ENCODE peak calls at places on chromosomes 5 and 9, in six cellular contexts. T is IMR-90, B is neuronal stem cell, K is mesenchymal stem cell, A is trophoblast cell, N is H1. D is an unnamed sample.
A peak's percentile ranks its signal among the peaks of the same experiment; 100 is the strongest.

GRCh38 chr5:100676807-100677631 is 141.8 kb downstream of the FAM174A start:
- DNase-seq in T (peak; percentile 44), B (no peak), K (no peak), A (no peak), N (no peak), D (no peak)

GRCh38 chr5:79703381-79703645 is 13.7 kb downstream of the CMYA5 start:
- DNase-seq in T (no peak), B (no peak), K (no peak), A (peak; percentile 76), N (no peak), D (no peak)

GRCh38 chr9:115673599-115673998 is 480.0 kb upstream of the PAPPA start:
- DNase-seq in T (peak; percentile 75), B (no peak), K (peak; percentile 79), A (peak; percentile 52), N (no peak), D (no peak)

GRCh38 chr9:21684831-21685362 is 117.5 kb upstream of the MTAP start:
- DNase-seq in T (peak; percentile 87), B (no peak), K (peak; percentile 43), A (no peak), N (no peak), D (no peak)

GRCh38 chr9:126159661-126160060 is 167.0 kb upstream of the MVB12B start:
- DNase-seq in T (no peak), B (no peak), K (no peak), A (no peak), N (no peak), D (no peak)

GRCh38 chr5:142922223-142922952 is 152.2 kb downstream of the ARHGAP26 start:
- DNase-seq in T (peak; percentile 77), B (no peak), K (peak; percentile 57), A (peak; percentile 55), N (no peak), D (no peak)

GRCh38 chr5:16600397-16600796 is 16.4 kb downstream of the RETREG1 start:
- DNase-seq in T (no peak), B (no peak), K (no peak), A (no peak), N (no peak), D (no peak)

GRCh38 chr9:106419737-106420136 is 443.2 kb upstream of the ZNF462 start:
- DNase-seq in T (no peak), B (no peak), K (no peak), A (no peak), N (no peak), D (no peak)

GRCh38 chr9:20426019-20426418 is 196.3 kb downstream of the MLLT3 start:
- DNase-seq in T (no peak), B (no peak), K (no peak), A (no peak), N (no peak), D (no peak)

GRCh38 chr9:87862536-87863268 is 20.0 kb upstream of the SPATA31E1 start:
- DNase-seq in T (peak; percentile 88), B (no peak), K (peak; percentile 75), A (peak; percentile 59), N (no peak), D (no peak)

DNA sequence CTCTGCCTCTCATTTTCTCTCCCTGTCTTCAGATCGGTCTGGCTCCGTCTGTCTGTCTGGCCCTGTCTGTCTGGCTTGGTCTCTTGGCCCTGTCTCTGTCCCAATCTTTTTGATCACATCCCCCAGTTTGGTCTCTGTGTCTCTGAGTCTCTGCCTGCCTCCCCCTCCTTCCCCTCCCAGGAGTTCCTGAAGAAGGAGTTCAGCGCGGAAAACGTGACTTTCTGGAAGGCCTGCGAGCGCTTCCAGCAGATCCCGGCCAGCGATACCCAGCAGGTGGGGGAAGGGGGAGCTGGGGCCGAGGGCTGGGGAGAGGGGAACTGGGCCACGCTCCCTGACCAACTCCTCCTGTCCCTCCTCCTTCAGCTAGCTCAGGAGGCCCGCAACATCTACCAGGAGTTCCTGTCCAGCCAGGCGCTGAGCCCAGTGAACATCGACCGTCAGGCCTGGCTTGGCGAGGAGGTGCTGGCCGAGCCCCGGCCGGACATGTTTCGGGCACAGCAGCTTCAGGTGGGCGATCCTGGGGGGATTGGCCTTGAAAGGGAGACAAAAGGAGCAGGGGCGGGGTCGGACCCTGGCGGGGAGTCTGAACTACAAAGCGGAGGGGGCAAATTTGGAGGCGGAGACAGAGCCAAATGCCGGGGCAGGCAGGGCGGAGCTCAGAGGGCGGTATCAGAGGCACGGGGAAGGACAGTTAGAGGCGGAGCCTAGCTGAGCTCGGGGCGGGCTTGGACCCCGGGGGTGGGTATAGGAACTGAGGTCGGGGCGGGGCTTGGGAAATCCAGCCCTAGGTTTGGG is 9.0 kb downstream of the RGS14 start:
- DNase-seq in T (peak; percentile 68), B (peak; percentile 87), K (peak; percentile 86), A (peak; percentile 82), N (peak; percentile 93), D (peak; percentile 97)
- H3K4ac ChIP-seq in T (peak overlapping the region; percentile 88), B (no peak overlapping the region), K (peak overlapping the region; percentile 92), A (peak overlapping the region; percentile 49), N (peak overlapping the region; percentile 99), D (no peak overlapping the region)

DNA sequence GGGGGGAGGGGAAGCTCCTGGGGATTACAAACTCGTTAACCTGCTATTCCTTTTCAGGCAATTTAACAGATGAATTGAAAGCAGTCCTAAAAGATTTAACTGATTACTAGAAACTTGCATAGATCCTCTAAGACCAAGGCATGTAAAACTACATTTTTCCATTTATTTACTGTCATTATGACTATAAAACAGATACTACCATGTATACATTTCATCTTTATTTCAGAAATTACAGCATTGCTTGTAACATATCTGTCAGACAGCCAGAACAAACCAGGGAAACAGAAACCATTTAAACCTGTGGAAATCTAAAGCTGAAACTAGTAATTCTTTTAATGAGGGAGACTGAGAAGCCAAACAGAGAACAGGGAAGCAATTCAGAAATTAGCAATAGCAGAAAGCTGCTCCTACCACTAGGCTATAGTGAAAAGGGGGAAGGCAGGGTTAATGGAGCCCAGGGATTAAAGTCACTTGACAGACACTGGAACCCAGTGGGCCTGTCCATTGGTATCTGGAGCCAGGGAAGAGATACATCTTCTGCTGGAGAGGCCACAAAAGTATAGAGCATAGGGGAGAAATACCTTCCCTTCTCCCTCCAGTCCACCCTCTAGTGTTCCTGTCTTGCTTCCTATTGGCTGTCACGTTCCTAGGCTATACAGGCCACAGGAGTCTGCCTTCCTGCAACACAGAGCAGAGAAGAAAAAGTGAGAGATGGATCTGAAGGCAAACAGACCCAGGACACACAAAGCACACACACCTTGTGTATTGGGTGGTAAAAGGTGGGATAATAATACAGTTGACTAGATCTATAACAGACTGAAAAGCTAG is 33.8 kb downstream of the PDCD1LG2 start:
- DNase-seq in T (no peak), B (no peak), K (no peak), A (no peak), N (no peak), D (no peak)
- H3K23ac ChIP-seq in T (no peak overlapping the region), B (no peak overlapping the region), K (no peak overlapping the region), A (no peak overlapping the region), N (no peak overlapping the region), D (no peak overlapping the region)

GRCh38 chr5:10812218-10812617 is 51.2 kb upstream of the DAP start:
- DNase-seq in T (no peak), B (no peak), K (no peak), A (no peak), N (no peak), D (no peak)
- H4K91ac ChIP-seq in T (no peak overlapping the region), B (no peak overlapping the region), K (no peak overlapping the region), A (no peak overlapping the region), N (no peak overlapping the region), D (no peak overlapping the region)

GRCh38 chr9:2284770-2285169 is 269.6 kb downstream of the SMARCA2 start:
- DNase-seq in T (no peak), B (no peak), K (no peak), A (no peak), N (no peak), D (no peak)
- H3K4ac ChIP-seq in T (no peak overlapping the region), B (no peak overlapping the region), K (no peak overlapping the region), A (no peak overlapping the region), N (no peak overlapping the region), D (no peak overlapping the region)

DNA sequence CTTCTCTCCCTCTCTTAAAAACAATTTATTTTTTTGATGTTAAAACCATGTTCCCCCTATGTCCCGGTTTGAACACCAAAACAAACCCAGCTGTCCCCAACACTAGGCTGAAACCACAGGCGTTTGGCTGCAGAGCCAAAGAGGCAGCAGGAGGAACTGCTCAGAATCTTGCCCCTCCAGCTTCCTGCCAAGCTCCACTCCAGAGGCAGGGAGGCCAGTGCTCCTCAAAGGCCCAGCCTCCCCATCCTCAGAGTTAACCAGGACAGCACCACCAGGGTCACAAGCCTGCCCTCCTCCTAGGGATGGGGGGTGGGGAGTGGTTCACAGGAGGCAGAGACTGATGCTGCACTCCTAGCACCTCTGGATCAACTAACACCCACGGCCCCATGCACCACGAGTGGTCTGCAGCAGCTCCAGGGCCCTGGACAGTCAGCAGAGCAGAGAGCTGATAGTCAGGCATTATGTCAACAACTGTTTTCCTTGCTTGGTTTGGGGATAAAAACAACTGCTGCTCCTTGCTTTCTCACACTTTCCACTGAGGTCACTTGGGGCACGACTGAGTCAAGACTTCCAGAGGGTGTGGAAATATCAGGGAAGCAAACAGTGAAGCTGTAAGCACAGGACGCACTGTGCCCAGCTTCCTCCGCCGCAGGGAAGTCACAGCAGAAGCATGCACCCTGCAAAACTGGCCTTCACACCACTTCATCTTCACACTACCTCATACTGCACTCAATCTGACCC is 96.4 kb upstream of the ADRA1B start:
- DNase-seq in T (no peak), B (no peak), K (peak; percentile 91), A (peak; percentile 69), N (no peak), D (no peak)
- H3K23ac ChIP-seq in T (no peak overlapping the region), B (no peak overlapping the region), K (no peak overlapping the region), A (no peak overlapping the region), N (no peak overlapping the region), D (no peak overlapping the region)

DNA sequence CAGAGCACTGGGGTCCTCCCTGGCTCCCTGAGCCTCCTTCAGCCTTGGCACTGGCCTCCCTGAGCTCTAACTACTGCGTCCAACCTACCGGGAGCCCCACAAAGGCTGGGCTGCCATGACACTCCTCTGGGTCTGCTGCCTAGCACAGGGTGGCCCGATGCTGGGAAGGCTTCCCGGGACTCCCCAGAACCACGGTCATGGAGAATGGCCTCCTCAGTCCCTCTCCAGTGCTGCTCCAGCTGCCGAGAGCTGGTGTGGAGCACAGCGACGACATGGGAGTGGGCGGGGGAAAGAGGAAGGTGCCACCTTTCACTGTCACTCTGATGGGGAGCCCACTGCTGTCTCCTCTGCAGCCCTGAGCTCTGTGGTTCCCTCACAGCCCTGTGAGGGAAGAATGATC is 61.5 kb upstream of the RNF130 start:
- DNase-seq in T (no peak), B (no peak), K (no peak), A (no peak), N (no peak), D (no peak)
- H4K91ac ChIP-seq in T (no peak overlapping the region), B (no peak overlapping the region), K (no peak overlapping the region), A (no peak overlapping the region), N (peak overlapping the region; percentile 40), D (no peak overlapping the region)

D was measured in H9.